ENCODE peak calls at places on chromosome 6, in eight cellular contexts. D is left ventricle myocardium superior; I is MV-4-11; K is naive thymus-derived CD8-positive, alpha-beta T cell; W is foreskin melanocyte; T is T47D; N is astrocyte of the spinal cord; G is coronary artery. H is an unnamed sample.

GRCh38 chr6:118770112-118770788 is 118.9 kb upstream of the CEP85L start:
- DNase-seq in T (no peak), K (no peak), W (no peak), G (no peak), N (no peak), I (no peak), D (no peak), H (no peak)

GRCh38 chr6:14159090-14159489 is 41.5 kb downstream of the CD83 start:
- DNase-seq in T (no peak), W (no peak), G (no peak), D (no peak), K (no peak), I (no peak), N (no peak), H (no peak)

GRCh38 chr6:7561153-7561964 is 19.9 kb downstream of the DSP start:
- DNase-seq in K (no peak), N (no peak), T (peak; percentile 40), D (peak; percentile 52), W (no peak), I (no peak), G (no peak), H (no peak)

GRCh38 chr6:13304580-13305255 is 23.6 kb downstream of the TBC1D7 start:
- DNase-seq in G (no peak), K (no peak), W (no peak), N (no peak), I (peak; percentile 33), T (no peak), D (no peak), H (no peak)

GRCh38 chr6:156853733-156854132 is 76.6 kb downstream of the ARID1B start:
- DNase-seq in D (no peak), G (no peak), K (no peak), N (no peak), T (no peak), I (no peak), W (no peak), H (no peak)

GRCh38 chr6:100472674-100473073 is 8.0 kb upstream of the SIM1 start:
- DNase-seq in T (no peak), D (no peak), G (no peak), N (no peak), W (no peak), I (no peak), K (no peak), H (no peak)

GRCh38 chr6:10416863-10417641 is 2.2 kb upstream of the TFAP2A start:
- DNase-seq in D (no peak), N (no peak), T (no peak), W (no peak), G (no peak), I (no peak), K (no peak), H (peak; percentile 69)

GRCh38 chr6:5659467-5659866 is 347.3 kb downstream of the NRN1 start:
- DNase-seq in I (no peak), K (no peak), W (no peak), N (no peak), T (no peak), D (no peak), G (no peak), H (no peak)

GRCh38 chr6:107308676-107309075 is 150.7 kb downstream of the PDSS2 start:
- DNase-seq in I (no peak), K (no peak), D (no peak), G (no peak), W (peak; percentile 77), N (no peak), T (no peak), H (no peak)

GRCh38 chr6:31332637-31333602 is 24.1 kb downstream of the HLA-B start:
- DNase-seq in D (no peak), I (peak; percentile 65), K (peak; percentile 41), G (no peak), W (no peak), T (no peak), N (no peak), H (no peak)

GRCh38 chr6:23510778-23511510 is 615.1 kb upstream of the NRSN1 start:
- DNase-seq in K (no peak), G (no peak), D (no peak), I (no peak), W (no peak), T (no peak), N (no peak), H (no peak)

GRCh38 chr6:34143884-34144580 is 1.9 kb downstream of the GRM4 start:
- DNase-seq in I (no peak), T (no peak), N (no peak), D (no peak), G (no peak), K (peak; percentile 52), W (no peak), H (no peak)

GRCh38 chr6:19380287-19380686 is 456.9 kb upstream of the ID4 start:
- DNase-seq in N (peak; percentile 36), T (no peak), K (no peak), I (no peak), G (no peak), W (no peak), D (no peak), H (no peak)

GRCh38 chr6:153090241-153090930 is 40.7 kb downstream of the RGS17 start:
- DNase-seq in K (no peak), I (peak; percentile 23), N (peak; percentile 84), D (no peak), T (no peak), W (peak; percentile 91), G (no peak), H (no peak)

GRCh38 chr6:14921170-14921569 is 324.7 kb upstream of the JARID2 start:
- DNase-seq in T (no peak), D (peak; percentile 77), G (peak; percentile 76), N (no peak), W (peak; percentile 79), I (peak; percentile 80), K (no peak), H (peak; percentile 91)

GRCh38 chr6:14762077-14762476 is 483.8 kb upstream of the JARID2 start:
- DNase-seq in I (no peak), K (no peak), N (no peak), W (no peak), G (no peak), D (no peak), T (no peak), H (no peak)

GRCh38 chr6:692356-692851 is 535 bp downstream of the EXOC2 start:
- DNase-seq in I (peak; percentile 26), D (peak; percentile 67), N (peak; percentile 44), K (peak; percentile 79), G (no peak), T (peak; percentile 24), W (peak; percentile 35), H (no peak)

GRCh38 chr6:75775219-75775618 is 26.2 kb downstream of the MYO6 start:
- DNase-seq in W (no peak), G (no peak), I (no peak), D (no peak), N (no peak), T (no peak), K (no peak), H (no peak)

GRCh38 chr6:26064619-26065257 is 22.5 kb upstream of the HFE start:
- DNase-seq in K (peak; percentile 69), G (no peak), N (peak; percentile 45), W (peak; percentile 40), I (peak; percentile 59), D (no peak), T (no peak), H (no peak)

GRCh38 chr6:135540207-135540877 is 42.8 kb upstream of the AHI1 start:
- DNase-seq in G (no peak), T (no peak), I (no peak), K (no peak), D (no peak), W (no peak), N (peak; percentile 45), H (no peak)

GRCh38 chr6:169971171-169971861 is 219.9 kb downstream of the ERMARD start:
- DNase-seq in D (no peak), N (no peak), T (no peak), G (peak; percentile 72), I (no peak), W (no peak), K (no peak), H (peak; percentile 81)

GRCh38 chr6:19452495-19452894 is 384.7 kb upstream of the ID4 start:
- DNase-seq in N (no peak), G (no peak), T (no peak), D (no peak), K (no peak), W (no peak), I (no peak), H (no peak)

GRCh38 chr6:3516094-3516493 is 59.2 kb upstream of the SLC22A23 start:
- DNase-seq in T (no peak), W (no peak), G (no peak), I (no peak), N (no peak), D (no peak), K (no peak), H (no peak)

GRCh38 chr6:163490826-163491577 is 76.5 kb downstream of the QKI start:
- DNase-seq in G (no peak), K (peak; percentile 36), T (peak; percentile 1), D (peak; percentile 67), I (no peak), N (peak; percentile 68), W (peak; percentile 68), H (no peak)

GRCh38 chr6:43306086-43306485 is 2.5 kb downstream of the CRIP3 start:
- DNase-seq in W (no peak), I (no peak), G (no peak), T (no peak), K (no peak), N (no peak), D (no peak), H (no peak)

GRCh38 chr6:34926655-34927054 is 37.6 kb downstream of the ANKS1A start:
- DNase-seq in G (no peak), I (no peak), W (no peak), N (peak; percentile 32), T (no peak), D (no peak), K (no peak), H (no peak)

GRCh38 chr6:28090902-28091586 is 10.7 kb downstream of the ZNF165 start:
- DNase-seq in W (peak; percentile 37), D (peak; percentile 44), T (no peak), I (no peak), K (no peak), G (no peak), N (no peak), H (no peak)

GRCh38 chr6:56026461-56027180 is 151.2 kb upstream of the BMP5 start:
- DNase-seq in I (no peak), T (no peak), D (no peak), G (no peak), N (no peak), W (no peak), K (no peak), H (no peak)

GRCh38 chr6:41200296-41200900 is 551 bp downstream of the TREML2 start:
- DNase-seq in D (no peak), W (no peak), N (no peak), T (no peak), I (peak; percentile 96), G (no peak), K (peak; percentile 86), H (peak; percentile 74)

GRCh38 chr6:81693212-81693611 is 59.3 kb downstream of the TENT5A start:
- DNase-seq in N (no peak), I (no peak), G (no peak), T (no peak), W (no peak), K (no peak), D (no peak), H (no peak)

GRCh38 chr6:131532476-131533108 is 40.4 kb upstream of the ARG1 start:
- DNase-seq in I (no peak), T (no peak), N (no peak), G (no peak), W (no peak), K (no peak), D (no peak), H (no peak)

GRCh38 chr6:159969204-159969912 is 476 bp downstream of the IGF2R start:
- DNase-seq in W (no peak), D (peak; percentile 69), I (no peak), G (no peak), K (no peak), T (peak; percentile 16), N (peak; percentile 58), H (no peak)

H was measured in mesenteric fat pad.